ENCODE peak calls at places on chromosomes 2 and 18, in seven cellular contexts. One of them, this sample, is unnamed.

GRCh38 chr2:126568734-126569133 is 87.2 kb upstream of the GYPC start:
- DNase-seq in H4: no peak
- DNase-seq in left ventricle myocardium superior: no peak
- DNase-seq in iPS DF 19.7: no peak
- DNase-seq in activated CD4-positive, alpha-beta T cell treated with anti-CD3 and anti-CD28 coated beads for 48 hours: no peak
- DNase-seq in AML-193: no peak
- DNase-seq in psoas muscle: no peak
- DNase-seq in this sample: no peak

GRCh38 chr2:201432038-201432437 is 19.2 kb downstream of the TRAK2 start:
- DNase-seq in H4: no peak
- DNase-seq in left ventricle myocardium superior: no peak
- DNase-seq in iPS DF 19.7: no peak
- DNase-seq in activated CD4-positive, alpha-beta T cell treated with anti-CD3 and anti-CD28 coated beads for 48 hours: no peak
- DNase-seq in AML-193: no peak
- DNase-seq in psoas muscle: no peak
- DNase-seq in this sample: no peak

GRCh38 chr18:49778826-49779465 is 34.4 kb downstream of the ACAA2 start:
- DNase-seq in H4: peak
- DNase-seq in left ventricle myocardium superior: no peak
- DNase-seq in iPS DF 19.7: no peak
- DNase-seq in activated CD4-positive, alpha-beta T cell treated with anti-CD3 and anti-CD28 coated beads for 48 hours: no peak
- DNase-seq in AML-193: no peak
- DNase-seq in psoas muscle: no peak
- DNase-seq in this sample: no peak

GRCh38 chr2:191329841-191330240 is 84.6 kb downstream of the MYO1B start:
- DNase-seq in H4: no peak
- DNase-seq in left ventricle myocardium superior: no peak
- DNase-seq in iPS DF 19.7: no peak
- DNase-seq in activated CD4-positive, alpha-beta T cell treated with anti-CD3 and anti-CD28 coated beads for 48 hours: no peak
- DNase-seq in AML-193: no peak
- DNase-seq in psoas muscle: no peak
- DNase-seq in this sample: no peak

GRCh38 chr18:48952287-48953095 is 1.7 kb upstream of the SMAD7 start:
- DNase-seq in H4: peak
- DNase-seq in left ventricle myocardium superior: peak
- DNase-seq in iPS DF 19.7: no peak
- DNase-seq in activated CD4-positive, alpha-beta T cell treated with anti-CD3 and anti-CD28 coated beads for 48 hours: peak
- DNase-seq in AML-193: peak
- DNase-seq in psoas muscle: peak
- DNase-seq in this sample: peak

GRCh38 chr18:79366177-79367094 is 29.3 kb upstream of the NFATC1 start:
- DNase-seq in H4: peak
- DNase-seq in left ventricle myocardium superior: no peak
- DNase-seq in iPS DF 19.7: no peak
- DNase-seq in activated CD4-positive, alpha-beta T cell treated with anti-CD3 and anti-CD28 coated beads for 48 hours: no peak
- DNase-seq in AML-193: no peak
- DNase-seq in psoas muscle: no peak
- DNase-seq in this sample: peak

GRCh38 chr2:190382851-190383250 is 25.3 kb upstream of the MFSD6 start:
- DNase-seq in H4: peak
- DNase-seq in left ventricle myocardium superior: no peak
- DNase-seq in iPS DF 19.7: no peak
- DNase-seq in activated CD4-positive, alpha-beta T cell treated with anti-CD3 and anti-CD28 coated beads for 48 hours: no peak
- DNase-seq in AML-193: peak
- DNase-seq in psoas muscle: no peak
- DNase-seq in this sample: peak

GRCh38 chr18:22173928-22174301 is 4.5 kb downstream of the GATA6 start:
- DNase-seq in H4: no peak
- DNase-seq in left ventricle myocardium superior: no peak
- DNase-seq in iPS DF 19.7: no peak
- DNase-seq in activated CD4-positive, alpha-beta T cell treated with anti-CD3 and anti-CD28 coated beads for 48 hours: no peak
- DNase-seq in AML-193: no peak
- DNase-seq in psoas muscle: no peak
- DNase-seq in this sample: no peak

GRCh38 chr2:217713395-217714267 is 289.2 kb downstream of the TNS1 start:
- DNase-seq in H4: peak
- DNase-seq in left ventricle myocardium superior: peak
- DNase-seq in iPS DF 19.7: peak
- DNase-seq in activated CD4-positive, alpha-beta T cell treated with anti-CD3 and anti-CD28 coated beads for 48 hours: peak
- DNase-seq in AML-193: peak
- DNase-seq in psoas muscle: peak
- DNase-seq in this sample: peak